ENCODE peak calls at places on chromosome 1, in eight cellular contexts. R is iPS DF 6.9, P is ovary, J is mesenchymal stem cell, S is upper lobe of right lung, X is heart left ventricle, B is PC-9, M is heart right ventricle. G is an unnamed sample.
A peak's percentile ranks its signal among the peaks of the same experiment; 100 is the strongest.

GRCh38 chr1:222420621-222421020 is 127.3 kb downstream of the HHIPL2 start:
- DNase-seq in R (no peak), P (no peak), J (no peak), S (no peak), X (no peak), B (no peak), M (no peak), G (no peak)

GRCh38 chr1:18703041-18703621 is 72.5 kb downstream of the PAX7 start:
- DNase-seq in R (no peak), P (no peak), J (no peak), S (no peak), X (no peak), B (no peak), M (no peak), G (no peak)

GRCh38 chr1:197356723-197357533 is 88.9 kb downstream of the CRB1 start:
- DNase-seq in R (peak; percentile 27), P (no peak), J (peak; percentile 63), S (no peak), X (peak; percentile 20), B (peak; percentile 41), M (peak; percentile 11), G (peak; percentile 25)

GRCh38 chr1:22143065-22143514 is at the start of gene WNT4:
- DNase-seq in R (no peak), P (peak; percentile 61), J (no peak), S (peak; percentile 81), X (no peak), B (no peak), M (no peak), G (no peak)

GRCh38 chr1:200252526-200252925 is 157.3 kb downstream of the ZNF281 start:
- DNase-seq in R (no peak), P (no peak), J (no peak), S (no peak), X (no peak), B (no peak), M (no peak), G (no peak)

GRCh38 chr1:180603223-180603849 is 28.5 kb upstream of the XPR1 start:
- DNase-seq in R (no peak), P (no peak), J (no peak), S (no peak), X (peak; percentile 40), B (no peak), M (peak; percentile 44), G (no peak)

GRCh38 chr1:234934611-234935033 is 194.0 kb downstream of the TOMM20 start:
- DNase-seq in R (no peak), P (no peak), J (peak; percentile 99), S (no peak), X (no peak), B (no peak), M (no peak), G (no peak)

GRCh38 chr1:236103059-236103458 is 38.2 kb upstream of the NID1 start:
- DNase-seq in R (no peak), P (no peak), J (no peak), S (no peak), X (no peak), B (no peak), M (no peak), G (no peak)

GRCh38 chr1:202283991-202284390 is 57.7 kb downstream of the UBE2T start:
- DNase-seq in R (no peak), P (no peak), J (peak; percentile 77), S (no peak), X (no peak), B (peak; percentile 42), M (no peak), G (no peak)

GRCh38 chr1:6007318-6008083 is 15.3 kb upstream of the NPHP4 start:
- DNase-seq in R (no peak), P (no peak), J (no peak), S (peak; percentile 44), X (no peak), B (no peak), M (no peak), G (no peak)

GRCh38 chr1:203607169-203607873 is 19.3 kb upstream of the ATP2B4 start:
- DNase-seq in R (no peak), P (peak; percentile 63), J (peak; percentile 96), S (no peak), X (peak; percentile 41), B (peak; percentile 73), M (no peak), G (no peak)

GRCh38 chr1:2307943-2308342 is 79.8 kb downstream of the SKI start:
- DNase-seq in R (no peak), P (no peak), J (no peak), S (no peak), X (no peak), B (no peak), M (no peak), G (no peak)

GRCh38 chr1:55860816-55861519 is 645.8 kb upstream of the USP24 start:
- DNase-seq in R (no peak), P (no peak), J (no peak), S (no peak), X (no peak), B (no peak), M (no peak), G (no peak)

GRCh38 chr1:173095632-173096031 is 44.9 kb upstream of the TNFSF18 start:
- DNase-seq in R (no peak), P (no peak), J (peak; percentile 77), S (no peak), X (no peak), B (no peak), M (no peak), G (peak; percentile 28)

GRCh38 chr1:234140388-234140787 is 232.9 kb upstream of the COA6 start:
- DNase-seq in R (no peak), P (no peak), J (no peak), S (no peak), X (no peak), B (no peak), M (no peak), G (no peak)

GRCh38 chr1:171292799-171293198 is 21.2 kb upstream of the FMO4 start:
- DNase-seq in R (no peak), P (no peak), J (no peak), S (no peak), X (no peak), B (no peak), M (no peak), G (no peak)

GRCh38 chr1:112026018-112026417 is 36.5 kb upstream of the KCND3 start:
- DNase-seq in R (no peak), P (no peak), J (no peak), S (no peak), X (no peak), B (no peak), M (no peak), G (no peak)

GRCh38 chr1:201602413-201603265 is 63.7 kb downstream of the NAV1 start:
- DNase-seq in R (no peak), P (no peak), J (peak; percentile 99), S (no peak), X (no peak), B (no peak), M (no peak), G (peak; percentile 35)

GRCh38 chr1:14663773-14664172 is 65.3 kb downstream of the KAZN start:
- DNase-seq in R (no peak), P (no peak), J (no peak), S (no peak), X (no peak), B (no peak), M (no peak), G (no peak)

GRCh38 chr1:234676103-234676594 is 66.2 kb upstream of the IRF2BP2 start:
- DNase-seq in R (no peak), P (peak; percentile 82), J (peak; percentile 84), S (peak; percentile 88), X (peak; percentile 86), B (no peak), M (peak; percentile 91), G (no peak)

GRCh38 chr1:116868386-116868785 is 41.3 kb upstream of the PTGFRN start:
- DNase-seq in R (no peak), P (no peak), J (no peak), S (no peak), X (no peak), B (peak; percentile 21), M (no peak), G (no peak)

GRCh38 chr1:2449636-2450454 is 26.2 kb upstream of the PLCH2 start:
- DNase-seq in R (no peak), P (no peak), J (no peak), S (no peak), X (no peak), B (no peak), M (no peak), G (no peak)

GRCh38 chr1:5701642-5702041 is 290.6 kb downstream of the NPHP4 start:
- DNase-seq in R (no peak), P (no peak), J (no peak), S (no peak), X (no peak), B (no peak), M (no peak), G (no peak)

GRCh38 chr1:44389437-44389836 is 15.6 kb upstream of the RNF220 start:
- DNase-seq in R (no peak), P (no peak), J (no peak), S (no peak), X (no peak), B (no peak), M (no peak), G (no peak)

GRCh38 chr1:221743416-221744208 is 1.7 kb upstream of the DUSP10 start:
- DNase-seq in R (no peak), P (no peak), J (no peak), S (no peak), X (no peak), B (peak; percentile 68), M (no peak), G (no peak)

GRCh38 chr1:111417755-111418154 is 9.8 kb downstream of the OVGP1 start:
- DNase-seq in R (no peak), P (no peak), J (peak; percentile 92), S (no peak), X (no peak), B (peak; percentile 85), M (no peak), G (no peak)

GRCh38 chr1:34870395-34870794 is 10.8 kb upstream of the SMIM12 start:
- DNase-seq in R (no peak), P (no peak), J (no peak), S (no peak), X (no peak), B (no peak), M (no peak), G (no peak)

GRCh38 chr1:97114842-97115241 is 393.3 kb downstream of the PTBP2 start:
- DNase-seq in R (no peak), P (no peak), J (no peak), S (no peak), X (no peak), B (no peak), M (no peak), G (no peak)
- H3K4me1 ChIP-seq in R (peaks cover 2% of the 10 kb centered on the region), P (no peaks in the 10 kb centered on the region), J (no peaks in the 10 kb centered on the region), S (no peaks in the 10 kb centered on the region), X (no peaks in the 10 kb centered on the region), B (no peaks in the 10 kb centered on the region), M (no peaks in the 10 kb centered on the region), G (no peaks in the 10 kb centered on the region)

GRCh38 chr1:161128591-161129420 is 3.7 kb downstream of the DEDD start:
- DNase-seq in R (no peak), P (no peak), J (no peak), S (no peak), X (no peak), B (no peak), M (no peak), G (no peak)
- H3K36me3 ChIP-seq in R (peaks cover 10% of the 10 kb centered on the region), P (no peaks in the 10 kb centered on the region), J (peaks cover 61% of the 10 kb centered on the region), S (peaks cover 55% of the 10 kb centered on the region), X (peaks cover 67% of the 10 kb centered on the region), B (peaks cover 18% of the 10 kb centered on the region), M (peaks cover 28% of the 10 kb centered on the region), G (peaks cover 16% of the 10 kb centered on the region)

GRCh38 chr1:31562707-31563360 is 13.5 kb upstream of the TINAGL1 start:
- DNase-seq in R (no peak), P (no peak), J (peak; percentile 22), S (no peak), X (no peak), B (peak; percentile 100), M (no peak), G (no peak)
- H3K27ac ChIP-seq in R (no peak overlapping the region), P (no peak overlapping the region), J (peak overlapping the region; percentile 43), S (no peak overlapping the region), X (no peak overlapping the region), B (peak overlapping the region; percentile 93), M (no peak overlapping the region), G (no peak overlapping the region)

GRCh38 chr1:3651939-3652537 is at the start of gene TP73:
- DNase-seq in R (no peak), P (peak; percentile 63), J (no peak), S (peak; percentile 62), X (peak; percentile 33), B (no peak), M (no peak), G (no peak)
- H3K4me1 ChIP-seq in R (peaks cover 5% of the 10 kb centered on the region), P (peaks cover 8% of the 10 kb centered on the region), J (peaks cover 21% of the 10 kb centered on the region), S (peaks cover 38% of the 10 kb centered on the region), X (peaks cover 18% of the 10 kb centered on the region), B (peaks cover 7% of the 10 kb centered on the region), M (peaks cover 45% of the 10 kb centered on the region), G (peaks cover 11% of the 10 kb centered on the region)